ENCODE peak calls at places on chromosomes 5 and 9, in seven cellular contexts. One of them, this sample, is unnamed.

GRCh38 chr5:135826994-135827671 is 7.3 kb upstream of the SLC25A48 start:
- DNase-seq in neuronal stem cell: no peak
- DNase-seq in CD8-positive, alpha-beta T cell: no peak
- DNase-seq in suprapubic skin: no peak
- DNase-seq in psoas muscle: peak; percentile 24
- DNase-seq in Panc1: no peak
- DNase-seq in CD8-positive, alpha-beta memory T cell: no peak
- DNase-seq in this sample: peak; percentile 23

GRCh38 chr5:170287532-170287931 is 10.0 kb downstream of the LCP2 start:
- DNase-seq in neuronal stem cell: no peak
- DNase-seq in CD8-positive, alpha-beta T cell: no peak
- DNase-seq in suprapubic skin: peak; percentile 77
- DNase-seq in psoas muscle: peak; percentile 70
- DNase-seq in Panc1: no peak
- DNase-seq in CD8-positive, alpha-beta memory T cell: no peak
- DNase-seq in this sample: peak; percentile 64

GRCh38 chr5:44613951-44614350 is 194.8 kb upstream of the MRPS30 start:
- DNase-seq in neuronal stem cell: no peak
- DNase-seq in CD8-positive, alpha-beta T cell: no peak
- DNase-seq in suprapubic skin: no peak
- DNase-seq in psoas muscle: no peak
- DNase-seq in Panc1: no peak
- DNase-seq in CD8-positive, alpha-beta memory T cell: no peak
- DNase-seq in this sample: no peak

GRCh38 chr9:33233659-33234335 is 6.2 kb upstream of the SPINK4 start:
- DNase-seq in neuronal stem cell: no peak
- DNase-seq in CD8-positive, alpha-beta T cell: no peak
- DNase-seq in suprapubic skin: peak; percentile 83
- DNase-seq in psoas muscle: no peak
- DNase-seq in Panc1: peak; percentile 54
- DNase-seq in CD8-positive, alpha-beta memory T cell: no peak
- DNase-seq in this sample: peak; percentile 83

GRCh38 chr5:68225188-68225910 is 9.8 kb downstream of the PIK3R1 start:
- DNase-seq in neuronal stem cell: no peak
- DNase-seq in CD8-positive, alpha-beta T cell: no peak
- DNase-seq in suprapubic skin: peak; percentile 84
- DNase-seq in psoas muscle: peak; percentile 79
- DNase-seq in Panc1: no peak
- DNase-seq in CD8-positive, alpha-beta memory T cell: no peak
- DNase-seq in this sample: peak; percentile 79

GRCh38 chr5:139275536-139276297 is 17.8 kb upstream of the MATR3 start:
- DNase-seq in neuronal stem cell: no peak
- DNase-seq in CD8-positive, alpha-beta T cell: no peak
- DNase-seq in suprapubic skin: no peak
- DNase-seq in psoas muscle: no peak
- DNase-seq in Panc1: no peak
- DNase-seq in CD8-positive, alpha-beta memory T cell: no peak
- DNase-seq in this sample: no peak

GRCh38 chr5:94893404-94894145 is 275.1 kb downstream of the SLF1 start:
- DNase-seq in neuronal stem cell: peak; percentile 50
- DNase-seq in CD8-positive, alpha-beta T cell: no peak
- DNase-seq in suprapubic skin: no peak
- DNase-seq in psoas muscle: no peak
- DNase-seq in Panc1: no peak
- DNase-seq in CD8-positive, alpha-beta memory T cell: no peak
- DNase-seq in this sample: no peak

GRCh38 chr5:141714542-141715303 is 32.7 kb upstream of the ARAP3 start:
- DNase-seq in neuronal stem cell: no peak
- DNase-seq in CD8-positive, alpha-beta T cell: no peak
- DNase-seq in suprapubic skin: no peak
- DNase-seq in psoas muscle: no peak
- DNase-seq in Panc1: no peak
- DNase-seq in CD8-positive, alpha-beta memory T cell: no peak
- DNase-seq in this sample: no peak

GRCh38 chr5:137155621-137156020 is 343.5 kb downstream of the SPOCK1 start:
- DNase-seq in neuronal stem cell: no peak
- DNase-seq in CD8-positive, alpha-beta T cell: no peak
- DNase-seq in suprapubic skin: no peak
- DNase-seq in psoas muscle: no peak
- DNase-seq in Panc1: no peak
- DNase-seq in CD8-positive, alpha-beta memory T cell: no peak
- DNase-seq in this sample: no peak

GRCh38 chr5:87853541-87853940 is 415.1 kb downstream of the TMEM161B start:
- DNase-seq in neuronal stem cell: no peak
- DNase-seq in CD8-positive, alpha-beta T cell: no peak
- DNase-seq in suprapubic skin: no peak
- DNase-seq in psoas muscle: no peak
- DNase-seq in Panc1: no peak
- DNase-seq in CD8-positive, alpha-beta memory T cell: no peak
- DNase-seq in this sample: no peak

GRCh38 chr5:94632024-94632423 is 13.6 kb downstream of the SLF1 start:
- DNase-seq in neuronal stem cell: no peak
- DNase-seq in CD8-positive, alpha-beta T cell: no peak
- DNase-seq in suprapubic skin: no peak
- DNase-seq in psoas muscle: no peak
- DNase-seq in Panc1: no peak
- DNase-seq in CD8-positive, alpha-beta memory T cell: no peak
- DNase-seq in this sample: no peak

GRCh38 chr5:38463634-38464521 is 92.6 kb downstream of the LIFR start:
- DNase-seq in neuronal stem cell: no peak
- DNase-seq in CD8-positive, alpha-beta T cell: no peak
- DNase-seq in suprapubic skin: no peak
- DNase-seq in psoas muscle: no peak
- DNase-seq in Panc1: peak; percentile 94
- DNase-seq in CD8-positive, alpha-beta memory T cell: no peak
- DNase-seq in this sample: no peak

GRCh38 chr5:126970517-126971017 is 59.8 kb downstream of the MARCHF3 start:
- DNase-seq in neuronal stem cell: no peak
- DNase-seq in CD8-positive, alpha-beta T cell: no peak
- DNase-seq in suprapubic skin: no peak
- DNase-seq in psoas muscle: no peak
- DNase-seq in Panc1: no peak
- DNase-seq in CD8-positive, alpha-beta memory T cell: no peak
- DNase-seq in this sample: no peak

GRCh38 chr5:91379602-91380490 is 3.3 kb downstream of the ARRDC3 start:
- DNase-seq in neuronal stem cell: peak; percentile 96
- DNase-seq in CD8-positive, alpha-beta T cell: peak; percentile 91
- DNase-seq in suprapubic skin: peak; percentile 95
- DNase-seq in psoas muscle: peak; percentile 96
- DNase-seq in Panc1: peak; percentile 64
- DNase-seq in CD8-positive, alpha-beta memory T cell: peak; percentile 97
- DNase-seq in this sample: peak; percentile 95

GRCh38 chr5:53180971-53181370 is 71.4 kb upstream of the MOCS2 start:
- DNase-seq in neuronal stem cell: no peak
- DNase-seq in CD8-positive, alpha-beta T cell: no peak
- DNase-seq in suprapubic skin: no peak
- DNase-seq in psoas muscle: no peak
- DNase-seq in Panc1: no peak
- DNase-seq in CD8-positive, alpha-beta memory T cell: no peak
- DNase-seq in this sample: no peak

GRCh38 chr9:137167113-137167751 is 2.6 kb downstream of the LRRC26 start:
- DNase-seq in neuronal stem cell: no peak
- DNase-seq in CD8-positive, alpha-beta T cell: no peak
- DNase-seq in suprapubic skin: no peak
- DNase-seq in psoas muscle: no peak
- DNase-seq in Panc1: no peak
- DNase-seq in CD8-positive, alpha-beta memory T cell: no peak
- DNase-seq in this sample: no peak

GRCh38 chr5:156386976-156387375 is 60.0 kb downstream of the SGCD start:
- DNase-seq in neuronal stem cell: no peak
- DNase-seq in CD8-positive, alpha-beta T cell: no peak
- DNase-seq in suprapubic skin: no peak
- DNase-seq in psoas muscle: no peak
- DNase-seq in Panc1: no peak
- DNase-seq in CD8-positive, alpha-beta memory T cell: no peak
- DNase-seq in this sample: no peak

DNA sequence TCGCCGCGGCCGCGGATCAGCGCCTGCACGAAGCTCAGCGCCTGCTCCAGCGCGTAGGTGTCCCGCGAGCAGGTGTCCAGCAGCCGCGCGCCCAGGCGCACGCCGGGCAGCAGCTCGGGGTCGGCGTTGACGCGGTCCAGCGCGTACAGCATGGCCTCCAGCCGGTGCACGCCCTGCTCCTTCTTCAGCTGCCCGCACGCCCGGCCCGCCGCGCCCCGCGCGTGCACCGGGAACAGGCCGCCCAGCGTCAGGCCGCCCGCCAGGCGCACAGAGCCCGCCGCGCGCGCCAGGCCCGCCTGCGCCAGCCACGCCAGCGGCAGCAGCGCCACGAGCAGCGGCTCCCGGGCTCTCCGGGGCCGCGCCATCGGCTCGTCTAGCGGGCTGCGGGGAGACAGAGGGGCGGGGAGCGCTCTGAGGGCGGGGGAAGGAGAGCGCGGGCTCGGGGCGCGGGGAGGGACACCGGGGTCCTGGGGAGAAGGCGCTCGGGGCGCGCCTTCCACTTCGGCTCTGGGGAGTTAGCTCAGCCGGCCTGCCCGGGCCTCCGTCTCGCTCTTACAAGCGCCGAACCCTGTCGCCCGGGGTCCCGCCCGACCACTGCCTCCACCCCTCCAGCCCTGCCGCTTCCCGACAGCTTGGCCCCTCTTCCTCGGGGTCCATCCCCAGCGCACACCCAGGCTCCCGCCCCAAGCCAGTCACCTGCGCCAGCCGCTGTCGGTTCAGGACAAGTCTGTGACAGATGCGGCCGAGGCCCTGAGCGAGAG is at the start of gene GRM6:
- DNase-seq in neuronal stem cell: peak; percentile 35
- DNase-seq in CD8-positive, alpha-beta T cell: no peak
- DNase-seq in suprapubic skin: no peak
- DNase-seq in psoas muscle: no peak
- DNase-seq in Panc1: no peak
- DNase-seq in CD8-positive, alpha-beta memory T cell: no peak
- DNase-seq in this sample: no peak
- H3K9me3 ChIP-seq in neuronal stem cell: peaks cover 12% of the 10 kb centered on the region
- H3K9me3 ChIP-seq in CD8-positive, alpha-beta T cell: no peaks in the 10 kb centered on the region
- H3K9me3 ChIP-seq in suprapubic skin: no peaks in the 10 kb centered on the region
- H3K9me3 ChIP-seq in psoas muscle: no peaks in the 10 kb centered on the region
- H3K9me3 ChIP-seq in Panc1: no peaks in the 10 kb centered on the region
- H3K9me3 ChIP-seq in CD8-positive, alpha-beta memory T cell: no peaks in the 10 kb centered on the region
- H3K9me3 ChIP-seq in this sample: peaks cover 40% of the 10 kb centered on the region

GRCh38 chr9:78295177-78295575 is 1.7 kb upstream of the PSAT1 start:
- DNase-seq in neuronal stem cell: no peak
- DNase-seq in CD8-positive, alpha-beta T cell: no peak
- DNase-seq in suprapubic skin: no peak
- DNase-seq in psoas muscle: no peak
- DNase-seq in Panc1: no peak
- DNase-seq in CD8-positive, alpha-beta memory T cell: no peak
- DNase-seq in this sample: no peak

GRCh38 chr9:78294290-78295176 is 2.4 kb upstream of the PSAT1 start:
- DNase-seq in neuronal stem cell: no peak
- DNase-seq in CD8-positive, alpha-beta T cell: no peak
- DNase-seq in suprapubic skin: no peak
- DNase-seq in psoas muscle: no peak
- DNase-seq in Panc1: no peak
- DNase-seq in CD8-positive, alpha-beta memory T cell: no peak
- DNase-seq in this sample: no peak

GRCh38 chr9:78296208-78296892 is 575 bp upstream of the PSAT1 start:
- DNase-seq in neuronal stem cell: peak; percentile 18
- DNase-seq in CD8-positive, alpha-beta T cell: no peak
- DNase-seq in suprapubic skin: no peak
- DNase-seq in psoas muscle: peak; percentile 55
- DNase-seq in Panc1: no peak
- DNase-seq in CD8-positive, alpha-beta memory T cell: no peak
- DNase-seq in this sample: peak; percentile 58

GRCh38 chr9:78296893-78297671 is at the start of gene PSAT1:
- DNase-seq in neuronal stem cell: peak; percentile 93
- DNase-seq in CD8-positive, alpha-beta T cell: peak; percentile 79
- DNase-seq in suprapubic skin: peak; percentile 89
- DNase-seq in psoas muscle: peak; percentile 85
- DNase-seq in Panc1: peak; percentile 69
- DNase-seq in CD8-positive, alpha-beta memory T cell: peak; percentile 87
- DNase-seq in this sample: peak; percentile 88

GRCh38 chr9:78295731-78296130 is 1.2 kb upstream of the PSAT1 start:
- DNase-seq in neuronal stem cell: no peak
- DNase-seq in CD8-positive, alpha-beta T cell: no peak
- DNase-seq in suprapubic skin: no peak
- DNase-seq in psoas muscle: no peak
- DNase-seq in Panc1: no peak
- DNase-seq in CD8-positive, alpha-beta memory T cell: no peak
- DNase-seq in this sample: no peak
- H3K27ac ChIP-seq in neuronal stem cell: peak overlapping the region; percentile 91
- H3K27ac ChIP-seq in CD8-positive, alpha-beta T cell: no peak overlapping the region
- H3K27ac ChIP-seq in suprapubic skin: peak overlapping the region; percentile 66
- H3K27ac ChIP-seq in psoas muscle: no peak overlapping the region
- H3K27ac ChIP-seq in Panc1: peak overlapping the region; percentile 94
- H3K27ac ChIP-seq in CD8-positive, alpha-beta memory T cell: no peak overlapping the region
- H3K27ac ChIP-seq in this sample: no peak overlapping the region

GRCh38 chr9:127559247-127559680 is 52.8 kb upstream of the STXBP1 start:
- DNase-seq in neuronal stem cell: no peak
- DNase-seq in CD8-positive, alpha-beta T cell: no peak
- DNase-seq in suprapubic skin: peak; percentile 64
- DNase-seq in psoas muscle: no peak
- DNase-seq in Panc1: no peak
- DNase-seq in CD8-positive, alpha-beta memory T cell: no peak
- DNase-seq in this sample: no peak
- H3K4me1 ChIP-seq in neuronal stem cell: peaks cover 40% of the 10 kb centered on the region
- H3K4me1 ChIP-seq in CD8-positive, alpha-beta T cell: peaks cover 52% of the 10 kb centered on the region
- H3K4me1 ChIP-seq in suprapubic skin: peaks cover 98% of the 10 kb centered on the region
- H3K4me1 ChIP-seq in psoas muscle: peaks cover 38% of the 10 kb centered on the region
- H3K4me1 ChIP-seq in Panc1: peaks cover 90% of the 10 kb centered on the region
- H3K4me1 ChIP-seq in CD8-positive, alpha-beta memory T cell: peaks cover 48% of the 10 kb centered on the region
- H3K4me1 ChIP-seq in this sample: peaks cover 16% of the 10 kb centered on the region

GRCh38 chr9:123834907-123835562 is 94.9 kb downstream of the DENND1A start:
- DNase-seq in neuronal stem cell: peak; percentile 17
- DNase-seq in CD8-positive, alpha-beta T cell: no peak
- DNase-seq in suprapubic skin: no peak
- DNase-seq in psoas muscle: no peak
- DNase-seq in Panc1: no peak
- DNase-seq in CD8-positive, alpha-beta memory T cell: no peak
- DNase-seq in this sample: no peak

GRCh38 chr9:123834218-123834906 is 95.6 kb downstream of the DENND1A start:
- DNase-seq in neuronal stem cell: peak; percentile 23
- DNase-seq in CD8-positive, alpha-beta T cell: no peak
- DNase-seq in suprapubic skin: no peak
- DNase-seq in psoas muscle: no peak
- DNase-seq in Panc1: no peak
- DNase-seq in CD8-positive, alpha-beta memory T cell: no peak
- DNase-seq in this sample: no peak

GRCh38 chr9:123835821-123836220 is 94.1 kb downstream of the DENND1A start:
- DNase-seq in neuronal stem cell: no peak
- DNase-seq in CD8-positive, alpha-beta T cell: no peak
- DNase-seq in suprapubic skin: no peak
- DNase-seq in psoas muscle: no peak
- DNase-seq in Panc1: no peak
- DNase-seq in CD8-positive, alpha-beta memory T cell: no peak
- DNase-seq in this sample: no peak

GRCh38 chr9:123832176-123832575 is 97.8 kb downstream of the DENND1A start:
- DNase-seq in neuronal stem cell: no peak
- DNase-seq in CD8-positive, alpha-beta T cell: no peak
- DNase-seq in suprapubic skin: no peak
- DNase-seq in psoas muscle: no peak
- DNase-seq in Panc1: no peak
- DNase-seq in CD8-positive, alpha-beta memory T cell: no peak
- DNase-seq in this sample: no peak

DNA sequence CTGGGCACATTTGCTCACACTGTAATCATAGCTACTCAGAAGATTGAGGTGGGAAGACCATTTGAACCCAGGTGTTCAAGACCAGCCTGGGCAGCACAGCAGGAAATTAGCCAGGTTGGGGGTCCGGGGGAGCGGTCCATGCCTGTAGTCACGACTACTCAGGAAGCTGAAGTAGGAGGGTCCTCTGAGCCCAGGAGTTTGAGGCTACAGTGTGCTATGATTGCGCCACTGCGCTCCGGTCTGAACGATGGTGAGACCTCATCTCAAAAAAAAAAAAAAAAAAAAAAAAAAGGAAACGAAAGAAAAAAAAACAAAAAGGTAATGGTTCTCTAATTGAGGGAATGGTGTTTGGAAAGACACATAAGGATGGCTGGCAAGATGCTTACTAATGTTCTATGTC is 97.1 kb downstream of the DENND1A start:
- DNase-seq in neuronal stem cell: no peak
- DNase-seq in CD8-positive, alpha-beta T cell: no peak
- DNase-seq in suprapubic skin: no peak
- DNase-seq in psoas muscle: no peak
- DNase-seq in Panc1: no peak
- DNase-seq in CD8-positive, alpha-beta memory T cell: no peak
- DNase-seq in this sample: no peak
- H3K9me3 ChIP-seq in neuronal stem cell: no peaks in the 10 kb centered on the region
- H3K9me3 ChIP-seq in CD8-positive, alpha-beta T cell: no peaks in the 10 kb centered on the region
- H3K9me3 ChIP-seq in suprapubic skin: peaks cover 10% of the 10 kb centered on the region
- H3K9me3 ChIP-seq in psoas muscle: peaks cover 19% of the 10 kb centered on the region
- H3K9me3 ChIP-seq in Panc1: peaks cover 21% of the 10 kb centered on the region
- H3K9me3 ChIP-seq in CD8-positive, alpha-beta memory T cell: peaks cover 9% of the 10 kb centered on the region
- H3K9me3 ChIP-seq in this sample: peaks cover 2% of the 10 kb centered on the region